ENCODE peak calls at places on chromosome 13, in five cellular contexts. One of them, this sample, is unnamed.
A peak's percentile ranks its signal among the peaks of the same experiment; 100 is the strongest.

GRCh38 chr13:61988810-61989209 is 573.2 kb upstream of the PCDH20 start:
- DNase-seq in RWPE1: no peak
- DNase-seq in lower lobe of right lung: no peak
- DNase-seq in fibroblast of the conjunctiva: no peak
- DNase-seq in MCF 10A: no peak
- DNase-seq in this sample: peak; percentile 2

GRCh38 chr13:106533940-106534843 is 1.3 kb downstream of the EFNB2 start:
- DNase-seq in RWPE1: no peak
- DNase-seq in lower lobe of right lung: peak; percentile 75
- DNase-seq in fibroblast of the conjunctiva: no peak
- DNase-seq in MCF 10A: peak; percentile 77
- DNase-seq in this sample: peak; percentile 39

GRCh38 chr13:39915418-39915817 is 260.0 kb downstream of the COG6 start:
- DNase-seq in RWPE1: no peak
- DNase-seq in lower lobe of right lung: no peak
- DNase-seq in fibroblast of the conjunctiva: no peak
- DNase-seq in MCF 10A: peak; percentile 5
- DNase-seq in this sample: no peak

GRCh38 chr13:23449386-23450162 is 16.1 kb upstream of the SACS start:
- DNase-seq in RWPE1: no peak
- DNase-seq in lower lobe of right lung: no peak
- DNase-seq in fibroblast of the conjunctiva: no peak
- DNase-seq in MCF 10A: no peak
- DNase-seq in this sample: no peak

GRCh38 chr13:84446972-84447700 is 564.9 kb upstream of the SLITRK1 start:
- DNase-seq in RWPE1: no peak
- DNase-seq in lower lobe of right lung: peak; percentile 23
- DNase-seq in fibroblast of the conjunctiva: peak; percentile 77
- DNase-seq in MCF 10A: peak; percentile 15
- DNase-seq in this sample: no peak

GRCh38 chr13:40794414-40795368 is 5.3 kb downstream of the SLC25A15 start:
- DNase-seq in RWPE1: no peak
- DNase-seq in lower lobe of right lung: no peak
- DNase-seq in fibroblast of the conjunctiva: no peak
- DNase-seq in MCF 10A: no peak
- DNase-seq in this sample: no peak

GRCh38 chr13:95552539-95553270 is at the start of gene CLDN10:
- DNase-seq in RWPE1: no peak
- DNase-seq in lower lobe of right lung: no peak
- DNase-seq in fibroblast of the conjunctiva: no peak
- DNase-seq in MCF 10A: no peak
- DNase-seq in this sample: no peak

GRCh38 chr13:108779308-108779707 is 149.9 kb downstream of the MYO16 start:
- DNase-seq in RWPE1: no peak
- DNase-seq in lower lobe of right lung: no peak
- DNase-seq in fibroblast of the conjunctiva: no peak
- DNase-seq in MCF 10A: no peak
- DNase-seq in this sample: no peak